ENCODE peak calls at places on chromosomes 13 and 19, in five cellular contexts. F, K, J, W and X are unnamed samples.

GRCh38 chr13:41563501-41564001 is 106.2 kb downstream of the RGCC start:
- DNase-seq in F (no peak), K (no peak), J (no peak), W (no peak), X (no peak)

GRCh38 chr13:83941669-83942335 is 59.5 kb upstream of the SLITRK1 start:
- DNase-seq in F (no peak), K (no peak), J (no peak), W (no peak), X (no peak)

GRCh38 chr19:855142-855541 is 3.0 kb downstream of the ELANE start:
- DNase-seq in F (no peak), K (no peak), J (no peak), W (no peak), X (no peak)

GRCh38 chr19:56969726-56970125 is 129.2 kb upstream of the PEG3 start:
- DNase-seq in F (no peak), K (peak; percentile 40), J (no peak), W (no peak), X (no peak)

GRCh38 chr19:14112809-14113385 is 4.7 kb downstream of the PRKACA start:
- DNase-seq in F (no peak), K (peak; percentile 75), J (peak; percentile 77), W (peak; percentile 79), X (no peak)

GRCh38 chr13:73338389-73338788 is 279.6 kb downstream of the KLF5 start:
- DNase-seq in F (no peak), K (no peak), J (no peak), W (no peak), X (no peak)

GRCh38 chr13:48539550-48539949 is 6.7 kb upstream of the RCBTB2 start:
- DNase-seq in F (no peak), K (no peak), J (no peak), W (no peak), X (no peak)

GRCh38 chr19:17719730-17720486 is 628 bp downstream of the MAP1S start:
- DNase-seq in F (no peak), K (no peak), J (peak; percentile 80), W (no peak), X (no peak)

GRCh38 chr19:17458970-17459369 is 1.8 kb downstream of the NXNL1 start:
- DNase-seq in F (no peak), K (no peak), J (no peak), W (no peak), X (no peak)

GRCh38 chr19:13978721-13979191 is 26.4 kb downstream of the DCAF15 start:
- DNase-seq in F (no peak), K (no peak), J (no peak), W (no peak), X (no peak)

GRCh38 chr13:28531195-28531955 is 36.4 kb upstream of the FLT1 start:
- DNase-seq in F (no peak), K (peak; percentile 17), J (peak; percentile 89), W (peak; percentile 68), X (no peak)

GRCh38 chr13:94825507-94825906 is 113.2 kb upstream of the SOX21 start:
- DNase-seq in F (no peak), K (peak; percentile 70), J (peak; percentile 44), W (peak; percentile 68), X (no peak)

GRCh38 chr13:110327036-110327790 is 20.1 kb downstream of the COL4A2 start:
- DNase-seq in F (no peak), K (no peak), J (peak; percentile 78), W (no peak), X (no peak)

GRCh38 chr19:33429891-33430673 is 56.6 kb downstream of the CEBPG start:
- DNase-seq in F (no peak), K (no peak), J (peak; percentile 19), W (peak; percentile 26), X (no peak)

GRCh38 chr19:44694184-44694579 is 4.8 kb upstream of the CEACAM16 start:
- DNase-seq in F (no peak), K (no peak), J (peak; percentile 57), W (no peak), X (no peak)

GRCh38 chr13:112757759-112758086 is 67.9 kb downstream of the ATP11A start:
- DNase-seq in F (no peak), K (no peak), J (no peak), W (peak; percentile 32), X (no peak)

GRCh38 chr19:12137541-12137940 is 2.6 kb downstream of the ZNF20 start:
- DNase-seq in F (no peak), K (no peak), J (peak; percentile 42), W (no peak), X (no peak)

GRCh38 chr19:44617481-44617880 is 4.1 kb downstream of the IGSF23 start:
- DNase-seq in F (no peak), K (no peak), J (no peak), W (no peak), X (no peak)

GRCh38 chr19:42143341-42144234 is 11.3 kb upstream of the POU2F2 start:
- DNase-seq in F (no peak), K (no peak), J (peak; percentile 78), W (no peak), X (no peak)

GRCh38 chr19:45154064-45154827 is 6.5 kb downstream of the NKPD1 start:
- DNase-seq in F (no peak), K (peak; percentile 62), J (no peak), W (no peak), X (peak; percentile 4)

GRCh38 chr19:14615628-14616027 is 32.7 kb downstream of the CLEC17A start:
- DNase-seq in F (no peak), K (no peak), J (no peak), W (no peak), X (no peak)

GRCh38 chr19:15449620-15450527 is at the start of gene WIZ:
- DNase-seq in F (no peak), K (peak; percentile 77), J (peak; percentile 98), W (peak; percentile 94), X (no peak)

GRCh38 chr19:6271721-6272410 is 7.9 kb downstream of the MLLT1 start:
- DNase-seq in F (no peak), K (peak; percentile 80), J (peak; percentile 82), W (peak; percentile 94), X (no peak)

GRCh38 chr19:44779150-44779549 is 1.5 kb downstream of the CBLC start:
- DNase-seq in F (no peak), K (no peak), J (no peak), W (no peak), X (no peak)

GRCh38 chr19:17475541-17476115 is 5.3 kb downstream of the SLC27A1 start:
- DNase-seq in F (no peak), K (peak; percentile 90), J (no peak), W (peak; percentile 87), X (no peak)

GRCh38 chr13:30345426-30346100 is 38.2 kb upstream of the KATNAL1 start:
- DNase-seq in F (no peak), K (no peak), J (no peak), W (no peak), X (no peak)

GRCh38 chr19:28701491-28701890 is 511.5 kb downstream of the UQCRFS1 start:
- DNase-seq in F (no peak), K (no peak), J (no peak), W (no peak), X (peak; percentile 28)

GRCh38 chr19:934865-935422 is 9.1 kb downstream of the ARID3A start:
- DNase-seq in F (no peak), K (peak; percentile 71), J (no peak), W (peak; percentile 95), X (no peak)

GRCh38 chr19:24159707-24160106 is 72.7 kb downstream of the ZNF254 start:
- DNase-seq in F (no peak), K (no peak), J (peak; percentile 39), W (no peak), X (no peak)

GRCh38 chr19:18975864-18976263 is 34.8 kb upstream of the HOMER3 start:
- DNase-seq in F (no peak), K (no peak), J (no peak), W (no peak), X (no peak)

GRCh38 chr13:86572115-86572514 is 772.9 kb upstream of the SLITRK6 start:
- DNase-seq in F (no peak), K (no peak), J (no peak), W (no peak), X (no peak)

GRCh38 chr13:36090592-36090991 is 40.6 kb downstream of the DCLK1 start:
- DNase-seq in F (no peak), K (no peak), J (no peak), W (no peak), X (no peak)

GRCh38 chr13:46667687-46668281 is 114.8 kb downstream of the LRCH1 start:
- DNase-seq in F (no peak), K (no peak), J (no peak), W (no peak), X (no peak)
- H3K4me3 ChIP-seq in F (no peak overlapping the region), K (no peak overlapping the region), J (no peak overlapping the region), W (peak overlapping the region; percentile 9), X (peak overlapping the region; percentile 43)

GRCh38 chr13:21231426-21231945 is 55.0 kb downstream of the MRPL57 start:
- DNase-seq in F (no peak), K (no peak), J (no peak), W (no peak), X (no peak)

GRCh38 chr13:21234537-21234936 is 58.1 kb downstream of the MRPL57 start:
- DNase-seq in F (no peak), K (no peak), J (no peak), W (no peak), X (no peak)

GRCh38 chr13:21232196-21232595 is 55.7 kb downstream of the MRPL57 start:
- DNase-seq in F (no peak), K (peak; percentile 21), J (no peak), W (peak; percentile 62), X (no peak)

GRCh38 chr13:21233086-21233485 is 56.6 kb downstream of the MRPL57 start:
- DNase-seq in F (no peak), K (no peak), J (no peak), W (no peak), X (no peak)

DNA sequence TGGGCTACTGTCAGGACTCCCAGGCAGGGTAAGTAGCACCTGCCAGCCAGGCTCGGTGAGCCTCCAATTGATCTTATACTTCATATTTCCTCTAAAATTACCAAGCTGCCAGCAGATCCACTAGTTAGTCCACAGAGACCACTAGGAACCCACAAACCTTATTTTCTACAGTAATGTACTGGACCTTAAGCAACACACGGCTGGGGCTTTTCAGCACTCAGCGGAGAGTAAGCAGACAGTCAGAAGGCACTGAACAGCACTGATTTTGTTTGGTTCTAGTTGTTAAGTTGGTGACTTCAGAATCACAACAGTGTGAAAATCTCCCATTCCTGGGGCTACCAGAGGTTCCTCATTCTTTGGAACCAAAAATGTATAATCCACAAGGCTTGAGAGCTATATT is 56.1 kb downstream of the MRPL57 start:
- DNase-seq in F (no peak), K (no peak), J (no peak), W (no peak), X (no peak)
- H3K4me3 ChIP-seq in F (peak overlapping the region; percentile 23), K (no peak overlapping the region), J (no peak overlapping the region), W (peak overlapping the region; percentile 12), X (no peak overlapping the region)

GRCh38 chr13:27082325-27082724 is 89.3 kb downstream of the USP12 start:
- DNase-seq in F (no peak), K (no peak), J (no peak), W (no peak), X (no peak)
- H3K4me3 ChIP-seq in F (no peak overlapping the region), K (no peak overlapping the region), J (no peak overlapping the region), W (no peak overlapping the region), X (no peak overlapping the region)

DNA sequence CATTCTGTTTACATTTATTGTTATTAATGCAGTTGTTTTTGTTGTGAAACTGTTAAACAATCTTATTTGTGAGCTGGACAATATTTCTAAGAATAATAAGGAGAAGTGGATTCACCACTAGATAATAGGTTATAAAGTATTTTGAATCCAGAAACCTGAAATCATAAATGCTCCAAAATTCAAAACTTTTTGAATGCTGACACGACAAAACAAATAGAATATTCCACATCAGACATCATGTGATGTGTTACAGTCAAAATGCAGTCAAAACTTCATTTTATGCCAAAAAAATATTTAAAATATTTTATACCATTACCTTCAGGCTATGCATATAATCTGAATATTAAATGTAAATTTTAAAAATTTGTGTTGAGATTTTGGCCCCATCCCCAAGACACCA is 1321.4 kb downstream of the SLITRK1 start:
- DNase-seq in F (no peak), K (no peak), J (no peak), W (no peak), X (no peak)
- H3K4me3 ChIP-seq in F (no peak overlapping the region), K (no peak overlapping the region), J (no peak overlapping the region), W (no peak overlapping the region), X (no peak overlapping the region)